ENCODE peak calls at places on chromosome 20, in six cellular contexts. B is left colon; V is mesothelial cell of epicardium; S is stimulated activated CD4-positive, alpha-beta T cell treated with anti-CD3 and anti-CD28 coated beads, Interleukin-1b, Interleukin-23, amount 100 ng/mL, for 1 hour; P is stimulated activated CD8-positive, alpha-beta memory T cell treated with anti-CD3 and anti-CD28 coated beads, Interleukin-2, amount 100 ng/mL, for 1 hour; Y is CD8-positive, alpha-beta T cell. E is an unnamed sample.

GRCh38 chr20:42093542-42094440 is 475.6 kb upstream of the CHD6 start:
- DNase-seq in S (no peak), B (no peak), V (no peak), P (no peak), Y (no peak), E (no peak)

GRCh38 chr20:2911200-2911599 is 37.9 kb downstream of the PTPRA start:
- DNase-seq in S (no peak), V (no peak), P (no peak), Y (no peak), B (no peak), E (no peak)

GRCh38 chr20:61869750-61870507 is 195.8 kb downstream of the TAF4 start:
- DNase-seq in B (no peak), P (no peak), V (no peak), S (no peak), Y (no peak), E (no peak)

GRCh38 chr20:38270869-38271608 is 10.5 kb upstream of the KIAA1755 start:
- DNase-seq in P (no peak), B (no peak), Y (no peak), V (no peak), S (no peak), E (peak)

GRCh38 chr20:17427646-17428045 is 103.5 kb downstream of the BFSP1 start:
- DNase-seq in V (no peak), P (no peak), Y (no peak), B (no peak), S (no peak), E (no peak)

GRCh38 chr20:35200255-35200654 is 26.2 kb upstream of the MMP24 start:
- DNase-seq in B (no peak), P (no peak), V (no peak), Y (no peak), S (no peak), E (peak)

GRCh38 chr20:35226126-35226774 is at the start of gene MMP24:
- DNase-seq in B (no peak), S (no peak), V (no peak), P (no peak), Y (no peak), E (no peak)

GRCh38 chr20:61044499-61044898 is 207.6 kb upstream of the CDH4 start:
- DNase-seq in S (no peak), Y (no peak), P (no peak), B (no peak), V (no peak), E (no peak)

GRCh38 chr20:48314925-48315592 is 512.7 kb downstream of the PREX1 start:
- DNase-seq in Y (no peak), P (no peak), V (no peak), S (no peak), B (no peak), E (no peak)

GRCh38 chr20:58225490-58226200 is 2.8 kb downstream of the ANKRD60 start:
- DNase-seq in P (no peak), B (no peak), V (no peak), Y (no peak), S (no peak), E (no peak)

GRCh38 chr20:719816-720215 is 44.2 kb upstream of the SCRT2 start:
- DNase-seq in B (no peak), P (no peak), Y (no peak), V (no peak), S (no peak), E (no peak)

GRCh38 chr20:62808211-62808865 is 3.7 kb downstream of the OGFR start:
- DNase-seq in B (peak), Y (peak), S (peak), P (peak), V (peak), E (no peak)

GRCh38 chr20:7392551-7392950 is 547.7 kb downstream of the HAO1 start:
- DNase-seq in B (no peak), S (no peak), P (no peak), V (no peak), Y (no peak), E (peak)

GRCh38 chr20:33933469-33933909 is 60.2 kb upstream of the RALY start:
- DNase-seq in V (no peak), P (no peak), S (no peak), Y (peak), B (peak), E (peak)

GRCh38 chr20:3400260-3401155 is 7.0 kb downstream of the DNAAF9 start:
- DNase-seq in V (no peak), B (no peak), P (no peak), S (no peak), Y (no peak), E (no peak)

GRCh38 chr20:56299362-56299761 is 50.8 kb downstream of the MC3R start:
- DNase-seq in S (no peak), V (no peak), Y (no peak), P (no peak), B (no peak), E (no peak)

GRCh38 chr20:2402271-2402980 is 21.7 kb downstream of the TGM6 start:
- DNase-seq in Y (no peak), S (no peak), P (no peak), V (no peak), B (no peak), E (peak)

GRCh38 chr20:48292806-48293205 is 507.5 kb upstream of the SULF2 start:
- DNase-seq in B (no peak), V (no peak), S (no peak), P (no peak), Y (no peak), E (no peak)

GRCh38 chr20:18743665-18744440 is 69.7 kb upstream of the SCP2D1 start:
- DNase-seq in P (no peak), S (no peak), V (no peak), Y (no peak), B (no peak), E (no peak)

GRCh38 chr20:6940052-6940451 is 172.6 kb downstream of the BMP2 start:
- DNase-seq in P (no peak), Y (no peak), B (no peak), V (no peak), S (no peak), E (no peak)